ENCODE peak calls at places on chromosomes 3 and 15, in five cellular contexts. One of them, this sample, is unnamed.

GRCh38 chr3:100561459-100562158 is 47.8 kb upstream of the ADGRG7 start:
- DNase-seq in K562: no peak
- DNase-seq in SK-N-SH: no peak
- DNase-seq in GM12878: no peak
- DNase-seq in H1: no peak
- DNase-seq in this sample: no peak

GRCh38 chr3:56923546-56924224 is 121.9 kb upstream of the ARHGEF3 start:
- DNase-seq in K562: no peak
- DNase-seq in SK-N-SH: no peak
- DNase-seq in GM12878: no peak
- DNase-seq in H1: no peak
- DNase-seq in this sample: no peak

GRCh38 chr15:53522878-53523455 is 236.5 kb downstream of the WDR72 start:
- DNase-seq in K562: no peak
- DNase-seq in SK-N-SH: no peak
- DNase-seq in GM12878: no peak
- DNase-seq in H1: no peak
- DNase-seq in this sample: no peak

GRCh38 chr3:23685484-23686258 is 120.1 kb upstream of the UBE2E1 start:
- DNase-seq in K562: peak
- DNase-seq in SK-N-SH: peak
- DNase-seq in GM12878: no peak
- DNase-seq in H1: no peak
- DNase-seq in this sample: peak

GRCh38 chr3:22377421-22377820 is 626.4 kb upstream of the ZNF385D start:
- DNase-seq in K562: no peak
- DNase-seq in SK-N-SH: no peak
- DNase-seq in GM12878: no peak
- DNase-seq in H1: no peak
- DNase-seq in this sample: no peak

GRCh38 chr3:140247775-140248174 is 312.8 kb downstream of the CLSTN2 start:
- DNase-seq in K562: no peak
- DNase-seq in SK-N-SH: no peak
- DNase-seq in GM12878: no peak
- DNase-seq in H1: no peak
- DNase-seq in this sample: no peak

GRCh38 chr3:4778119-4778518 is 201.1 kb upstream of the BHLHE40 start:
- DNase-seq in K562: no peak
- DNase-seq in SK-N-SH: no peak
- DNase-seq in GM12878: no peak
- DNase-seq in H1: no peak
- DNase-seq in this sample: no peak

GRCh38 chr3:117611242-117611641 is 901.7 kb downstream of the TUSC7 start:
- DNase-seq in K562: no peak
- DNase-seq in SK-N-SH: peak
- DNase-seq in GM12878: no peak
- DNase-seq in H1: no peak
- DNase-seq in this sample: no peak

GRCh38 chr3:7630925-7631324 is 770.0 kb downstream of the GRM7 start:
- DNase-seq in K562: no peak
- DNase-seq in SK-N-SH: peak
- DNase-seq in GM12878: no peak
- DNase-seq in H1: no peak
- DNase-seq in this sample: no peak

GRCh38 chr15:73873889-73874511 is 636 bp downstream of the TBC1D21 start:
- DNase-seq in K562: peak
- DNase-seq in SK-N-SH: peak
- DNase-seq in GM12878: no peak
- DNase-seq in H1: no peak
- DNase-seq in this sample: peak

GRCh38 chr3:187122261-187122660 is 17.0 kb downstream of the RPL39L start:
- DNase-seq in K562: no peak
- DNase-seq in SK-N-SH: no peak
- DNase-seq in GM12878: no peak
- DNase-seq in H1: no peak
- DNase-seq in this sample: no peak

GRCh38 chr3:129651316-129652202 is 45.1 kb upstream of the PLXND1 start:
- DNase-seq in K562: no peak
- DNase-seq in SK-N-SH: no peak
- DNase-seq in GM12878: no peak
- DNase-seq in H1: no peak
- DNase-seq in this sample: no peak

GRCh38 chr3:188345223-188345622 is 191.3 kb downstream of the LPP start:
- DNase-seq in K562: no peak
- DNase-seq in SK-N-SH: no peak
- DNase-seq in GM12878: no peak
- DNase-seq in H1: no peak
- DNase-seq in this sample: no peak

GRCh38 chr15:72934006-72934405 is 118.3 kb upstream of the NEO1 start:
- DNase-seq in K562: no peak
- DNase-seq in SK-N-SH: no peak
- DNase-seq in GM12878: no peak
- DNase-seq in H1: no peak
- DNase-seq in this sample: no peak

GRCh38 chr3:149385617-149386298 is 8.3 kb upstream of the TM4SF1 start:
- DNase-seq in K562: no peak
- DNase-seq in SK-N-SH: no peak
- DNase-seq in GM12878: no peak
- DNase-seq in H1: no peak
- DNase-seq in this sample: peak

GRCh38 chr3:32470362-32470761 is 32.3 kb downstream of the CMTM6 start:
- DNase-seq in K562: no peak
- DNase-seq in SK-N-SH: no peak
- DNase-seq in GM12878: no peak
- DNase-seq in H1: no peak
- DNase-seq in this sample: no peak

GRCh38 chr3:30500666-30501399 is 105.6 kb upstream of the TGFBR2 start:
- DNase-seq in K562: no peak
- DNase-seq in SK-N-SH: no peak
- DNase-seq in GM12878: peak
- DNase-seq in H1: no peak
- DNase-seq in this sample: no peak

GRCh38 chr3:184687363-184688049 is 24.4 kb downstream of the MAGEF1 start:
- DNase-seq in K562: no peak
- DNase-seq in SK-N-SH: peak
- DNase-seq in GM12878: no peak
- DNase-seq in H1: no peak
- DNase-seq in this sample: no peak

GRCh38 chr15:75368689-75369239 is 357 bp upstream of the MAN2C1 start:
- DNase-seq in K562: no peak
- DNase-seq in SK-N-SH: peak
- DNase-seq in GM12878: no peak
- DNase-seq in H1: no peak
- DNase-seq in this sample: peak

GRCh38 chr15:75454471-75455418 is 3.3 kb upstream of the SIN3A start:
- DNase-seq in K562: peak
- DNase-seq in SK-N-SH: peak
- DNase-seq in GM12878: no peak
- DNase-seq in H1: peak
- DNase-seq in this sample: no peak

GRCh38 chr3:100732435-100732834 is 23.1 kb downstream of the TFG start:
- DNase-seq in K562: no peak
- DNase-seq in SK-N-SH: no peak
- DNase-seq in GM12878: no peak
- DNase-seq in H1: no peak
- DNase-seq in this sample: no peak

GRCh38 chr3:7025581-7026300 is 164.8 kb downstream of the GRM7 start:
- DNase-seq in K562: no peak
- DNase-seq in SK-N-SH: no peak
- DNase-seq in GM12878: no peak
- DNase-seq in H1: no peak
- DNase-seq in this sample: no peak

GRCh38 chr3:113668015-113668414 is 28.4 kb downstream of the USF3 start:
- DNase-seq in K562: no peak
- DNase-seq in SK-N-SH: no peak
- DNase-seq in GM12878: no peak
- DNase-seq in H1: no peak
- DNase-seq in this sample: no peak

GRCh38 chr15:62993066-62993465 is 49.5 kb upstream of the TPM1 start:
- DNase-seq in K562: no peak
- DNase-seq in SK-N-SH: no peak
- DNase-seq in GM12878: no peak
- DNase-seq in H1: no peak
- DNase-seq in this sample: no peak

GRCh38 chr3:129022114-129022994 is 21.2 kb downstream of the EFCC1 start:
- DNase-seq in K562: peak
- DNase-seq in SK-N-SH: peak
- DNase-seq in GM12878: no peak
- DNase-seq in H1: no peak
- DNase-seq in this sample: no peak

GRCh38 chr3:143170676-143171075 is 51.1 kb downstream of the CHST2 start:
- DNase-seq in K562: no peak
- DNase-seq in SK-N-SH: no peak
- DNase-seq in GM12878: no peak
- DNase-seq in H1: no peak
- DNase-seq in this sample: no peak

GRCh38 chr3:143207338-143207961 is 87.9 kb downstream of the CHST2 start:
- DNase-seq in K562: peak
- DNase-seq in SK-N-SH: no peak
- DNase-seq in GM12878: peak
- DNase-seq in H1: no peak
- DNase-seq in this sample: no peak

GRCh38 chr15:48331796-48332641 is 790 bp downstream of the DUT start:
- DNase-seq in K562: peak
- DNase-seq in SK-N-SH: peak
- DNase-seq in GM12878: no peak
- DNase-seq in H1: peak
- DNase-seq in this sample: peak

GRCh38 chr3:119783255-119783654 is 1.4 kb downstream of the NR1I2 start:
- DNase-seq in K562: no peak
- DNase-seq in SK-N-SH: no peak
- DNase-seq in GM12878: no peak
- DNase-seq in H1: no peak
- DNase-seq in this sample: no peak

GRCh38 chr15:25790003-25790660 is 73.0 kb downstream of the ATP10A start:
- DNase-seq in K562: no peak
- DNase-seq in SK-N-SH: no peak
- DNase-seq in GM12878: no peak
- DNase-seq in H1: no peak
- DNase-seq in this sample: no peak

GRCh38 chr3:123424999-123425386 is 23.9 kb downstream of the ADCY5 start:
- DNase-seq in K562: no peak
- DNase-seq in SK-N-SH: no peak
- DNase-seq in GM12878: no peak
- DNase-seq in H1: no peak
- DNase-seq in this sample: no peak

GRCh38 chr3:58414538-58415197 is 19.0 kb downstream of the PDHB start:
- DNase-seq in K562: peak
- DNase-seq in SK-N-SH: peak
- DNase-seq in GM12878: no peak
- DNase-seq in H1: peak
- DNase-seq in this sample: peak

GRCh38 chr15:39194431-39194830 is 386.4 kb upstream of the THBS1 start:
- DNase-seq in K562: no peak
- DNase-seq in SK-N-SH: no peak
- DNase-seq in GM12878: no peak
- DNase-seq in H1: no peak
- DNase-seq in this sample: no peak

GRCh38 chr15:69857246-69857645 is 240.5 kb downstream of the TLE3 start:
- DNase-seq in K562: no peak
- DNase-seq in SK-N-SH: no peak
- DNase-seq in GM12878: no peak
- DNase-seq in H1: no peak
- DNase-seq in this sample: no peak

GRCh38 chr15:89857673-89858072 is 36.1 kb downstream of the AP3S2 start:
- DNase-seq in K562: no peak
- DNase-seq in SK-N-SH: no peak
- DNase-seq in GM12878: no peak
- DNase-seq in H1: no peak
- DNase-seq in this sample: peak
- TF ChIP-seq USF2 in K562: no peak
- TF ChIP-seq USF2 in SK-N-SH: no peak
- TF ChIP-seq USF2 in GM12878: no peak
- TF ChIP-seq USF2 in H1: no peak
- TF ChIP-seq USF2 in this sample: peak

GRCh38 chr15:80873568-80873967 is 94.4 kb downstream of the CEMIP start:
- DNase-seq in K562: no peak
- DNase-seq in SK-N-SH: no peak
- DNase-seq in GM12878: no peak
- DNase-seq in H1: no peak
- DNase-seq in this sample: no peak
- TF ChIP-seq GABPA in K562: no peak
- TF ChIP-seq GABPA in SK-N-SH: no peak
- TF ChIP-seq GABPA in GM12878: no peak
- TF ChIP-seq GABPA in H1: no peak
- TF ChIP-seq GABPA in this sample: no peak

DNA sequence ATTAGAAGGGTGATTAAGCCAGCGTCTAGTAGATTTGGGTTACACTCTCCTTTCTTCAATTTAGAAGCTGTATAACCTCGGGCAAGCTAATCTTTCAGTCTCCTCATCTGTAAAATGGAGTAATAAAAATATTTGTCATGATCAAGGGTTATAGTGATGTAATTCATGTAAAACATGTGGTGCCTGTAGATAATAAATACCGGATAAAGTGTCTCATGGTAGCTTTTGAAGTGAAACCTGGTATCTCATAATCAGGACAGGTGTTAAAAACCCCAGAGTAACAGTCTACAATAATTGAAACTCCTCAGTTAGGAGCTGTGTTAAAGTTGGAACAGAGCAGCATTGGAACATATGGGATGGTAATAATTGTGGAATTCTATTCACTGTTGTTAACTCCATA is 919 bp upstream of the KNL1 start:
- DNase-seq in K562: peak
- DNase-seq in SK-N-SH: no peak
- DNase-seq in GM12878: no peak
- DNase-seq in H1: no peak
- DNase-seq in this sample: no peak
- TF ChIP-seq USF2 in K562: no peak
- TF ChIP-seq USF2 in SK-N-SH: no peak
- TF ChIP-seq USF2 in GM12878: no peak
- TF ChIP-seq USF2 in H1: no peak
- TF ChIP-seq USF2 in this sample: no peak

DNA sequence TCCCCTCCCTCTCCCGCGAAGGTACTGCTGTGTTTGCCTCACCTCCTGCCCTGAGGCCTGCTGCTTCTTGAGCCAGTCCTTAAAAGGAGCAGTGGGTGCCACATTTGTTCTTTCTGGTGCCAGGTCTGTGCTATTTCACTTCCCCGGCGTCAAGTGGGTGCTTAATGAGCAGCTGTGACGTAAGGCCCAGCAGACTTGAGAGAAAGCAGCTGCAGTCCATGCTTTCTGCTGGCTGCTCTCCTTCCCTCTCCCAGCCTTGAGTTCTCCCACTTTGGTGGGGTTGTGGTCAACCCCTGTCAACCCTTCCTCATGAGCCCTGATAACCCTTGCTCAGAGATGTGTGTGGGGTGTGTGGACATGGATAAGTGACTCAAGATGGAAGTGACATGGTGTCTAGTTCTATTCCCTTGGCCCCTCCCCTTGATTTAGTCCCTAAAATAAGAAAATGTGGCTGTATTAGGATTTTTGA is 6.9 kb downstream of the INAFM2 start:
- DNase-seq in K562: peak
- DNase-seq in SK-N-SH: no peak
- DNase-seq in GM12878: no peak
- DNase-seq in H1: no peak
- DNase-seq in this sample: no peak
- TF ChIP-seq GABPA in K562: no peak
- TF ChIP-seq GABPA in SK-N-SH: no peak
- TF ChIP-seq GABPA in GM12878: no peak
- TF ChIP-seq GABPA in H1: no peak
- TF ChIP-seq GABPA in this sample: no peak

This sample was measured in HepG2.